ENCODE peak calls at places on chromosomes 11 and 22, in four cellular contexts. One of them, this sample, is unnamed.
A peak's percentile ranks its signal among the peaks of the same experiment; 100 is the strongest.

GRCh38 chr11:64649304-64649703 is 58.3 kb downstream of the SLC22A12 start:
- DNase-seq in WTC11: peak; percentile 72
- DNase-seq in K562: peak; percentile 32
- DNase-seq in GM12878: no peak
- DNase-seq in this sample: peak; percentile 30

GRCh38 chr11:75482310-75482606 is 43.5 kb downstream of the GDPD5 start:
- DNase-seq in WTC11: no peak
- DNase-seq in K562: no peak
- DNase-seq in GM12878: no peak
- DNase-seq in this sample: no peak

GRCh38 chr22:19645905-19646304 is 68.4 kb upstream of the SEPTIN5 start:
- DNase-seq in WTC11: no peak
- DNase-seq in K562: no peak
- DNase-seq in GM12878: no peak
- DNase-seq in this sample: no peak

GRCh38 chr11:116215471-116216113 is 557.2 kb downstream of the BUD13 start:
- DNase-seq in WTC11: peak; percentile 65
- DNase-seq in K562: no peak
- DNase-seq in GM12878: no peak
- DNase-seq in this sample: no peak

GRCh38 chr22:30701872-30702271 is 7.2 kb downstream of the OSBP2 start:
- DNase-seq in WTC11: no peak
- DNase-seq in K562: no peak
- DNase-seq in GM12878: no peak
- DNase-seq in this sample: no peak

GRCh38 chr11:19873730-19874129 is 161.1 kb downstream of the NAV2 start:
- DNase-seq in WTC11: no peak
- DNase-seq in K562: no peak
- DNase-seq in GM12878: no peak
- DNase-seq in this sample: no peak

GRCh38 chr11:120511804-120512726 is 517 bp downstream of the GRIK4 start:
- DNase-seq in WTC11: peak; percentile 45
- DNase-seq in K562: peak; percentile 35
- DNase-seq in GM12878: no peak
- DNase-seq in this sample: no peak

GRCh38 chr22:30580896-30581295 is 6.4 kb upstream of the GAL3ST1 start:
- DNase-seq in WTC11: no peak
- DNase-seq in K562: no peak
- DNase-seq in GM12878: no peak
- DNase-seq in this sample: no peak

GRCh38 chr11:115548878-115549528 is 44.8 kb upstream of the CADM1 start:
- DNase-seq in WTC11: peak; percentile 66
- DNase-seq in K562: no peak
- DNase-seq in GM12878: no peak
- DNase-seq in this sample: peak; percentile 95

DNA sequence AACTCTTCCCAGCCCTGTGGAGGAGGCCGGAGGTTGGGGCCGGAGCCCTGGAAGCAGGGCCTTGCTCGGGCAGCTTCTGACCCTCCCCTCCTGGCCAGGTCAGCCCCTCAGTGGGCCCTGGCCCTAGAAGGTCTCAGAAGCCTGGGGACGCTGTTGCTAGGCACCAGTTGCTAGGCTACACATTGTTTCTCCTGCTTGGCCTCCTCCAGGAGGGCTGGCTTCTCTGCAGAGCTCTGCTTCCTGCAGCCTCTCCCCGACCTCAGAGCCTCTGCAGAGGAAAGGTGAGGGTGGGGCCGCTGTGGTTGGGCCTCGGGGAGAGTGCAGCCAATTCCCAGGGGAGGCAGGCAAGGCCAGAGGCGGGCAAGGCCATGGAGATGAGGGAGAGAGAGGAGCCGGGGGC is 27.6 kb upstream of the LRRC10B start:
- DNase-seq in WTC11: peak; percentile 87
- DNase-seq in K562: no peak
- DNase-seq in GM12878: no peak
- DNase-seq in this sample: no peak
- TF ChIP-seq CBFB in WTC11: no peak
- TF ChIP-seq CBFB in K562: no peak
- TF ChIP-seq CBFB in GM12878: no peak
- TF ChIP-seq CBFB in this sample: no peak

GRCh38 chr11:44033856-44034255 is 13.9 kb upstream of the ACCSL start:
- DNase-seq in WTC11: no peak
- DNase-seq in K562: no peak
- DNase-seq in GM12878: no peak
- DNase-seq in this sample: no peak

GRCh38 chr11:44034639-44035038 is 13.1 kb upstream of the ACCSL start:
- DNase-seq in WTC11: no peak
- DNase-seq in K562: no peak
- DNase-seq in GM12878: no peak
- DNase-seq in this sample: no peak

GRCh38 chr11:44032304-44033085 is 15.3 kb upstream of the ACCSL start:
- DNase-seq in WTC11: no peak
- DNase-seq in K562: no peak
- DNase-seq in GM12878: no peak
- DNase-seq in this sample: no peak

GRCh38 chr11:44031549-44031948 is 16.2 kb upstream of the ACCSL start:
- DNase-seq in WTC11: no peak
- DNase-seq in K562: no peak
- DNase-seq in GM12878: no peak
- DNase-seq in this sample: no peak

GRCh38 chr11:44033411-44033850 is 14.3 kb upstream of the ACCSL start:
- DNase-seq in WTC11: no peak
- DNase-seq in K562: no peak
- DNase-seq in GM12878: no peak
- DNase-seq in this sample: no peak
- TF ChIP-seq CBFB in WTC11: no peak
- TF ChIP-seq CBFB in K562: no peak
- TF ChIP-seq CBFB in GM12878: no peak
- TF ChIP-seq CBFB in this sample: no peak

GRCh38 chr22:44569516-44569915 is 71.5 kb upstream of the RTL6 start:
- DNase-seq in WTC11: no peak
- DNase-seq in K562: no peak
- DNase-seq in GM12878: no peak
- DNase-seq in this sample: no peak

GRCh38 chr22:44571566-44572413 is 73.8 kb upstream of the RTL6 start:
- DNase-seq in WTC11: no peak
- DNase-seq in K562: no peak
- DNase-seq in GM12878: no peak
- DNase-seq in this sample: no peak

GRCh38 chr22:44566911-44567310 is 68.9 kb upstream of the RTL6 start:
- DNase-seq in WTC11: no peak
- DNase-seq in K562: no peak
- DNase-seq in GM12878: no peak
- DNase-seq in this sample: no peak

GRCh38 chr22:44570476-44571445 is 72.7 kb upstream of the RTL6 start:
- DNase-seq in WTC11: no peak
- DNase-seq in K562: no peak
- DNase-seq in GM12878: no peak
- DNase-seq in this sample: no peak

GRCh38 chr22:44567846-44568493 is 69.9 kb upstream of the RTL6 start:
- DNase-seq in WTC11: peak; percentile 66
- DNase-seq in K562: no peak
- DNase-seq in GM12878: no peak
- DNase-seq in this sample: peak; percentile 45
- TF ChIP-seq CBFB in WTC11: no peak
- TF ChIP-seq CBFB in K562: no peak
- TF ChIP-seq CBFB in GM12878: no peak
- TF ChIP-seq CBFB in this sample: no peak

DNA sequence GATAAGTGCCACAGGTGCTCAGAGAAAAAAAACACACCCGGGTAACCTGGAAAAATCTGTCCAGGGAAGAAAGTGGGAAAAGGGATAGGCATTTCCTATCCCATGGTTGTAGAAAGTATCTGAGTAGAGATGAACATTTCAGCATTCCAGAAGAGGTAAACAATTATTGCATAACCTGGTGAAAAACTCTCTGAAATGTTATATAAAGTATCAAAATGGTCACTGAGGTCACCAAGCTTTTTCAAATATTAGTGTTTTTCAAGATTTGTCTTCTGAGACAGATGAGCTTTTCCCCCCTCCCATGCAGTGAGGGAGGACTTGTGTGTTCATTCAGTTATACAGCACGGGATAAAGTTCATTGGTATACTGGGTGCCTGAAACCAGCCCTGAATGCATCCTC is 2.0 kb upstream of the DEPDC7 start:
- DNase-seq in WTC11: no peak
- DNase-seq in K562: no peak
- DNase-seq in GM12878: no peak
- DNase-seq in this sample: peak; percentile 10
- TF ChIP-seq CBFB in WTC11: no peak
- TF ChIP-seq CBFB in K562: no peak
- TF ChIP-seq CBFB in GM12878: no peak
- TF ChIP-seq CBFB in this sample: no peak

GRCh38 chr11:101296896-101297295 is 167.3 kb upstream of the PGR start:
- DNase-seq in WTC11: no peak
- DNase-seq in K562: no peak
- DNase-seq in GM12878: no peak
- DNase-seq in this sample: no peak
- TF ChIP-seq CBFB in WTC11: no peak
- TF ChIP-seq CBFB in K562: no peak
- TF ChIP-seq CBFB in GM12878: no peak
- TF ChIP-seq CBFB in this sample: no peak

GRCh38 chr22:37904572-37905533 is 1.2 kb upstream of the MICALL1 start:
- DNase-seq in WTC11: no peak
- DNase-seq in K562: peak; percentile 57
- DNase-seq in GM12878: no peak
- DNase-seq in this sample: peak; percentile 58
- TF ChIP-seq CBFB in WTC11: no peak
- TF ChIP-seq CBFB in K562: no peak
- TF ChIP-seq CBFB in GM12878: no peak
- TF ChIP-seq CBFB in this sample: no peak

DNA sequence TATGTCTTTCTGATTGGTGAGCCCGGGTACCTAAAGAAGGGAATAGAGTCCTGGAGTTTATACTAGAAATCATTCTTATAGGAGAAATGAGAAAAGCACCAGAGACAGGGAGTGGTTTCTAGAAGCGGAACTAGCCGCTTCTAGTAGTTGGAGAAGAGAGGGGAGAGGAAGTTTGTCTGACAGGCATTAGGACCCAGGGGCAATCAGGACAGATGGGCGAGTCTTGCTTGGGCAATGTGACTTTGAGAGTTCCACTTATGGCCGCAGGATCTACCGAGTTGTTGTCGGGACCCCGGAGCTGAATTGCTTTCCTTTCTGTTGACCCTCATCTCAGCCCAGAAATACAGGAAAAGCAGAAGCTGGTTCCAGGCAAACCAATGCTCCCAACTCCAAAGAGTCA is 596.8 kb upstream of the CNTN5 start:
- DNase-seq in WTC11: no peak
- DNase-seq in K562: no peak
- DNase-seq in GM12878: no peak
- DNase-seq in this sample: no peak
- TF ChIP-seq CBFB in WTC11: no peak
- TF ChIP-seq CBFB in K562: no peak
- TF ChIP-seq CBFB in GM12878: no peak
- TF ChIP-seq CBFB in this sample: no peak

GRCh38 chr22:32829451-32829851 is 27.9 kb downstream of the TIMP3 start:
- DNase-seq in WTC11: no peak
- DNase-seq in K562: no peak
- DNase-seq in GM12878: no peak
- DNase-seq in this sample: no peak

GRCh38 chr22:32830957-32831356 is 29.5 kb downstream of the TIMP3 start:
- DNase-seq in WTC11: no peak
- DNase-seq in K562: no peak
- DNase-seq in GM12878: no peak
- DNase-seq in this sample: no peak

GRCh38 chr22:32828561-32828960 is 27.1 kb downstream of the TIMP3 start:
- DNase-seq in WTC11: no peak
- DNase-seq in K562: no peak
- DNase-seq in GM12878: no peak
- DNase-seq in this sample: no peak

GRCh38 chr22:32831571-32831970 is 30.1 kb downstream of the TIMP3 start:
- DNase-seq in WTC11: no peak
- DNase-seq in K562: no peak
- DNase-seq in GM12878: no peak
- DNase-seq in this sample: no peak

GRCh38 chr22:32830473-32830872 is 29.0 kb downstream of the TIMP3 start:
- DNase-seq in WTC11: peak; percentile 28
- DNase-seq in K562: no peak
- DNase-seq in GM12878: no peak
- DNase-seq in this sample: no peak
- TF ChIP-seq CBFB in WTC11: no peak
- TF ChIP-seq CBFB in K562: no peak
- TF ChIP-seq CBFB in GM12878: no peak
- TF ChIP-seq CBFB in this sample: no peak

GRCh38 chr11:16096336-16096735 is 260.0 kb downstream of the SOX6 start:
- DNase-seq in WTC11: no peak
- DNase-seq in K562: no peak
- DNase-seq in GM12878: no peak
- DNase-seq in this sample: no peak
- TF ChIP-seq CBFB in WTC11: no peak
- TF ChIP-seq CBFB in K562: no peak
- TF ChIP-seq CBFB in GM12878: no peak
- TF ChIP-seq CBFB in this sample: no peak